ENCODE peak calls at places on chromosomes 13 and 19, in eight cellular contexts. U is AG04450, P is foreskin fibroblast, N is BE2C, Q is BJ, J is tibial nerve, E is psoas muscle, Z is K562. L is an unnamed sample.

GRCh38 chr13:105817498-105817897 is 718.0 kb downstream of the EFNB2 start:
- DNase-seq in Q (no peak), Z (no peak), J (no peak), U (no peak), P (no peak), N (no peak), E (no peak), L (no peak)

GRCh38 chr13:78658630-78659449 is at the start of gene OBI1:
- DNase-seq in P (peak), Z (peak), N (peak), Q (peak), E (peak), J (peak), U (peak), L (peak)

GRCh38 chr13:107025991-107026390 is 458.1 kb upstream of the ARGLU1 start:
- DNase-seq in U (no peak), Z (no peak), Q (no peak), P (peak), J (no peak), E (peak), N (no peak), L (no peak)

GRCh38 chr19:33226550-33227241 is 1.0 kb upstream of the SLC7A10 start:
- DNase-seq in Q (no peak), P (peak), Z (no peak), J (no peak), E (no peak), U (no peak), N (peak), L (no peak)

GRCh38 chr13:20901668-20902437 is 693 bp downstream of the XPO4 start:
- DNase-seq in U (no peak), E (peak), J (no peak), P (peak), Z (peak), Q (no peak), N (peak), L (peak)

GRCh38 chr13:113907637-113908617 is 44.1 kb upstream of the GAS6 start:
- DNase-seq in Q (peak), N (no peak), J (no peak), P (peak), U (peak), Z (no peak), E (no peak), L (no peak)

GRCh38 chr13:113855012-113855921 is 8.6 kb downstream of the GAS6 start:
- DNase-seq in P (no peak), U (no peak), N (no peak), E (peak), Z (no peak), J (no peak), Q (no peak), L (no peak)

GRCh38 chr19:15629003-15629880 is 11.5 kb upstream of the CYP4F3 start:
- DNase-seq in U (peak), J (peak), Z (peak), Q (no peak), P (peak), N (peak), E (peak), L (peak)

GRCh38 chr13:47215741-47216140 is 318.9 kb upstream of the HTR2A start:
- DNase-seq in P (peak), J (no peak), U (peak), Q (peak), Z (no peak), N (peak), E (no peak), L (no peak)

GRCh38 chr13:42996584-42996983 is 4.5 kb upstream of the EPSTI1 start:
- DNase-seq in E (no peak), N (no peak), U (peak), P (peak), Q (peak), J (no peak), Z (no peak), L (no peak)

GRCh38 chr19:41853344-41853743 is 6.7 kb upstream of the RPS19 start:
- DNase-seq in N (no peak), J (no peak), E (no peak), Z (no peak), P (no peak), U (no peak), Q (no peak), L (no peak)

GRCh38 chr13:111513766-111514611 is 193.5 kb downstream of the TEX29 start:
- DNase-seq in Z (no peak), N (no peak), Q (no peak), P (no peak), E (no peak), J (no peak), U (no peak), L (no peak)

GRCh38 chr13:18212873-18213272 is 968.8 kb downstream of the TUBA3C start:
- DNase-seq in E (no peak), J (peak), U (peak), Q (no peak), P (peak), Z (no peak), N (no peak), L (no peak)

GRCh38 chr13:110872034-110872767 is 42.7 kb downstream of the ANKRD10 start:
- DNase-seq in Z (no peak), J (no peak), Q (no peak), E (no peak), U (no peak), P (peak), N (no peak), L (no peak)

GRCh38 chr13:20616059-20616797 is 49.3 kb downstream of the IFT88 start:
- DNase-seq in N (no peak), Z (no peak), P (peak), Q (peak), U (peak), E (no peak), J (no peak), L (no peak)

GRCh38 chr19:49361438-49362047 is 673 bp downstream of the TEAD2 start:
- DNase-seq in E (peak), Z (peak), P (peak), U (peak), J (peak), N (peak), Q (peak), L (no peak)

GRCh38 chr13:100564444-100565223 is 24.0 kb downstream of the GGACT start:
- DNase-seq in E (no peak), P (no peak), N (no peak), U (no peak), Q (no peak), Z (no peak), J (no peak), L (no peak)

GRCh38 chr13:31772231-31772630 is 32.9 kb downstream of the RXFP2 start:
- DNase-seq in P (no peak), N (no peak), Z (no peak), E (no peak), U (no peak), Q (no peak), J (no peak), L (no peak)

GRCh38 chr19:10604460-10604980 is 17.4 kb upstream of the AP1M2 start:
- DNase-seq in U (no peak), J (no peak), Q (no peak), Z (no peak), P (no peak), N (no peak), E (no peak), L (no peak)

GRCh38 chr19:29263305-29264080 is 50.5 kb upstream of the UQCRFS1 start:
- DNase-seq in E (peak), P (peak), Z (peak), U (no peak), J (peak), N (peak), Q (no peak), L (no peak)

GRCh38 chr13:50323440-50324070 is 308.3 kb downstream of the KCNRG start:
- DNase-seq in U (peak), Q (peak), N (no peak), Z (no peak), E (no peak), P (peak), J (no peak), L (no peak)

GRCh38 chr13:110868631-110869165 is 46.2 kb downstream of the ANKRD10 start:
- DNase-seq in P (no peak), U (no peak), N (no peak), Z (no peak), E (no peak), J (no peak), Q (no peak), L (no peak)

GRCh38 chr19:52897149-52897935 is at the start of gene ZNF320:
- DNase-seq in Z (peak), P (peak), Q (peak), E (peak), N (peak), J (peak), U (peak), L (peak)

GRCh38 chr19:53580871-53581835 is 43.2 kb downstream of the ZNF331 start:
- DNase-seq in U (no peak), P (no peak), Z (no peak), E (no peak), J (no peak), Q (no peak), N (no peak), L (no peak)

GRCh38 chr13:51935326-51936171 is 73.8 kb downstream of the CCDC70 start:
- DNase-seq in Q (no peak), N (no peak), P (no peak), J (no peak), E (no peak), Z (peak), U (no peak), L (no peak)

GRCh38 chr19:54420068-54420382 is 4.8 kb downstream of the TTYH1 start:
- DNase-seq in J (no peak), Q (no peak), Z (no peak), N (no peak), P (no peak), U (no peak), E (no peak), L (no peak)

GRCh38 chr19:13301627-13302334 is 151.6 kb downstream of the IER2 start:
- DNase-seq in Q (no peak), N (no peak), U (no peak), J (no peak), E (no peak), Z (no peak), P (no peak), L (no peak)

GRCh38 chr19:16041571-16042386 is 34.5 kb upstream of the TPM4 start:
- DNase-seq in N (peak), Q (no peak), U (peak), J (peak), E (peak), Z (peak), P (peak), L (no peak)

GRCh38 chr13:112777637-112778406 is 88.0 kb downstream of the ATP11A start:
- DNase-seq in E (no peak), U (no peak), Z (no peak), J (no peak), N (no peak), Q (no peak), P (no peak), L (no peak)

GRCh38 chr13:44117351-44117750 is 237.6 kb downstream of the LACC1 start:
- DNase-seq in J (no peak), U (no peak), Z (no peak), N (no peak), Q (peak), E (no peak), P (peak), L (no peak)

GRCh38 chr19:21143846-21144245 is 2.0 kb downstream of the ZNF431 start:
- DNase-seq in E (no peak), Q (no peak), Z (no peak), J (no peak), U (no peak), N (no peak), P (no peak), L (no peak)

GRCh38 chr19:42396248-42396541 is 6.1 kb upstream of the CNFN start:
- DNase-seq in E (no peak), J (no peak), Z (no peak), P (no peak), Q (no peak), N (no peak), U (no peak), L (no peak)

GRCh38 chr13:27483421-27483820 is 33.1 kb upstream of the MTIF3 start:
- DNase-seq in P (no peak), E (no peak), Q (no peak), Z (no peak), J (no peak), N (no peak), U (no peak), L (no peak)

GRCh38 chr19:47305309-47305751 is 4.3 kb upstream of the C5AR1 start:
- DNase-seq in E (peak), U (peak), J (peak), Z (peak), N (peak), Q (peak), P (peak), L (peak)

GRCh38 chr13:111092685-111093084 is 22.4 kb upstream of the ARHGEF7 start:
- DNase-seq in P (no peak), E (no peak), U (no peak), Q (no peak), J (no peak), N (no peak), Z (no peak), L (no peak)

GRCh38 chr13:28059214-28059613 is 41.2 kb downstream of the FLT3 start:
- DNase-seq in U (no peak), N (peak), J (peak), P (peak), Z (peak), Q (no peak), E (no peak), L (no peak)

GRCh38 chr19:14502334-14503092 is 6.6 kb upstream of the GIPC1 start:
- DNase-seq in P (peak), N (no peak), Q (no peak), J (no peak), E (no peak), Z (no peak), U (no peak), L (no peak)

GRCh38 chr13:92963029-92963428 is 263.6 kb upstream of the GPC6 start:
- DNase-seq in N (no peak), Q (no peak), P (peak), U (no peak), E (no peak), Z (no peak), J (no peak), L (no peak)

GRCh38 chr19:23957660-23958281 is 43.1 kb downstream of the ZNF726 start:
- DNase-seq in U (peak), Z (no peak), Q (peak), N (no peak), J (no peak), E (no peak), P (peak), L (no peak)

GRCh38 chr13:30159446-30159839 is 147.9 kb downstream of the KATNAL1 start:
- DNase-seq in U (peak), Q (no peak), E (no peak), J (no peak), P (peak), Z (no peak), N (no peak), L (no peak)

DNA sequence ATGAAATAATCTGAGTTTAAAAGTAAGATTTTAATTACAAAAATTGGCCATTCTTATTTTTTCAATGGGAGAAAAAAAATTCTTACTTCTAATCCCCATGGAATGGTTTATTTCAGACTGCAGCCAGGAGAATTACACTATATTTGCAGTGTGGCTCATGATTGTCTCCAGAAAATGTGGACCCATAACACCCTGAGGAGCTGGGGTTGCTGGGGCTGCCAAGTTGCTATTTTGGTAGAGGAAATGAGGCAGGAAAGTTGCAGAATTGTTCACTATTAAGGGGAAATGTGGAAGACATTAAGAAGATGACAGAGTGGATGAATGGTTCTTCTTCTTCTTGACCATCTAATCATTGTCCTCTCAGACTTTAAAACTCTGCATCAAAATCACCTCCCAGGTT is 4.6 kb upstream of the SCEL start:
- DNase-seq in P (no peak), Z (no peak), N (no peak), U (no peak), E (no peak), Q (no peak), J (no peak), L (no peak)
- TF ChIP-seq CTCF in P (no peak), Z (no peak), N (no peak), U (no peak), E (no peak), Q (no peak), J (no peak), L (no peak)

GRCh38 chr19:2315818-2316353 is 7.9 kb upstream of the LINGO3 start:
- DNase-seq in Z (no peak), U (no peak), Q (no peak), N (peak), P (peak), J (peak), E (peak), L (no peak)
- TF ChIP-seq CTCF in Z (peak), U (peak), Q (peak), N (peak), P (peak), J (peak), E (peak), L (peak)

GRCh38 chr13:39418424-39418823 is 184.6 kb downstream of the LHFPL6 start:
- DNase-seq in Q (no peak), U (no peak), Z (no peak), N (no peak), E (no peak), J (no peak), P (no peak), L (no peak)

GRCh38 chr13:39415403-39415802 is 187.6 kb downstream of the LHFPL6 start:
- DNase-seq in P (peak), N (peak), U (no peak), J (no peak), E (peak), Q (no peak), Z (no peak), L (no peak)

GRCh38 chr13:39419068-39419467 is 183.9 kb downstream of the LHFPL6 start:
- DNase-seq in P (no peak), E (no peak), Z (no peak), N (no peak), J (no peak), U (no peak), Q (no peak), L (no peak)

GRCh38 chr13:39417643-39418042 is 185.3 kb downstream of the LHFPL6 start:
- DNase-seq in E (no peak), P (peak), N (no peak), Q (no peak), Z (no peak), J (no peak), U (no peak), L (no peak)

DNA sequence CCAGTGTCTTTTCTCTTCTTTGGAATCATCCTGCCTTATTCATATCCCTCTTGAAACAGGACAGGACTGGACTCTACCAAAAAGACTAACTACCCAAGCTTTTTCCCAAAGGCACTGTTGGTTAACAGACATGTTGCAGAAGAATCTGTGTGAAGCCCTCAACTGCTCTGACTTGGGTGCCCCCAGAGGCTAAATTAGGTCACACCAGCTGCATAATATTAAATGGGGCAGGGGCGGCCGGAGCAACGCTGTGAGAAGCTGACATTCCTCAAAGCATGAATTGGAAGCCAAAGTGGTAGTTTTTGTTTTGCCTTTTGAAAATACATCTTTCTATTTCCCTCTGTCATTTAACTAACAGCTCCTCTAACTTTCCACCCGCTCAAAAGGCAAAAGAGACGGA is 185.9 kb downstream of the LHFPL6 start:
- DNase-seq in E (no peak), N (peak), Z (no peak), J (no peak), U (no peak), Q (no peak), P (peak), L (no peak)
- TF ChIP-seq CTCF in E (no peak), N (no peak), Z (no peak), J (peak), U (peak), Q (peak), P (peak), L (peak)

GRCh38 chr19:2633693-2634075 is 68.8 kb downstream of the GNG7 start:
- DNase-seq in U (no peak), N (no peak), Z (no peak), Q (no peak), J (no peak), P (no peak), E (no peak), L (no peak)

GRCh38 chr19:2629491-2630351 is 72.8 kb downstream of the GNG7 start:
- DNase-seq in J (peak), N (no peak), E (no peak), P (no peak), Q (no peak), Z (no peak), U (no peak), L (no peak)

GRCh38 chr19:2630352-2631001 is 72.0 kb downstream of the GNG7 start:
- DNase-seq in J (no peak), Q (no peak), P (no peak), U (no peak), N (no peak), E (no peak), Z (no peak), L (no peak)

GRCh38 chr19:2628597-2628996 is 73.9 kb downstream of the GNG7 start:
- DNase-seq in Q (no peak), Z (no peak), J (no peak), U (no peak), N (no peak), P (no peak), E (no peak), L (no peak)

GRCh38 chr19:2631213-2631821 is 71.2 kb downstream of the GNG7 start:
- DNase-seq in N (no peak), Q (no peak), Z (no peak), E (no peak), U (no peak), J (no peak), P (peak), L (peak)
- TF ChIP-seq CTCF in N (peak), Q (no peak), Z (no peak), E (no peak), U (no peak), J (no peak), P (no peak), L (no peak)